ENCODE peak calls at places on chromosomes 3 and 15, in seven cellular contexts. W is PC-3, Q is AG10803, O is psoas muscle, G is cardiac fibroblast, R is suprapubic skin, V is heart right ventricle. X is an unnamed sample.

GRCh38 chr3:131903988-131904415 is 130.8 kb downstream of the CPNE4 start:
- DNase-seq in R (no peak), Q (peak; percentile 99), W (peak; percentile 93), O (peak; percentile 9), G (peak; percentile 94), V (no peak), X (peak; percentile 92)

GRCh38 chr3:59812188-59812587 is 762.4 kb upstream of the CFAP20DC start:
- DNase-seq in R (no peak), W (no peak), G (no peak), Q (no peak), V (no peak), O (no peak), X (no peak)

GRCh38 chr15:45116482-45117326 is 2.6 kb downstream of the DUOXA2 start:
- DNase-seq in G (no peak), O (no peak), R (no peak), Q (no peak), V (no peak), W (no peak), X (no peak)

GRCh38 chr15:69973102-69973714 is 124.5 kb downstream of the TLE3 start:
- DNase-seq in R (no peak), G (peak; percentile 38), W (peak; percentile 85), O (no peak), Q (peak; percentile 22), V (no peak), X (peak; percentile 71)

GRCh38 chr3:31029756-31030155 is 135.3 kb upstream of the GADL1 start:
- DNase-seq in O (no peak), R (no peak), G (no peak), W (no peak), Q (no peak), V (no peak), X (no peak)

GRCh38 chr3:195803309-195803908 is 8.3 kb downstream of the MUC4 start:
- DNase-seq in G (no peak), Q (peak; percentile 34), O (no peak), R (no peak), W (no peak), V (no peak), X (no peak)

GRCh38 chr3:151232991-151233390 is 30.0 kb upstream of the GPR171 start:
- DNase-seq in Q (no peak), W (no peak), O (no peak), R (no peak), V (no peak), G (no peak), X (no peak)

GRCh38 chr3:49173116-49173791 is 1.9 kb downstream of the KLHDC8B start:
- DNase-seq in V (peak; percentile 87), Q (no peak), O (peak; percentile 42), R (no peak), W (no peak), G (peak; percentile 70), X (peak; percentile 54)

GRCh38 chr3:42129014-42129953 is 38.1 kb downstream of the TRAK1 start:
- DNase-seq in G (no peak), Q (peak; percentile 29), W (peak; percentile 89), O (no peak), R (no peak), V (no peak), X (peak; percentile 59)

GRCh38 chr3:98172621-98173020 is 6.1 kb downstream of the OR5H15 start:
- DNase-seq in G (no peak), O (no peak), V (no peak), W (peak; percentile 4), R (no peak), Q (no peak), X (no peak)

GRCh38 chr3:46380471-46381215 is 9.9 kb downstream of the CCR5 start:
- DNase-seq in W (no peak), G (no peak), Q (no peak), O (no peak), V (no peak), R (no peak), X (peak; percentile 33)

GRCh38 chr15:54017911-54018310 is 39.7 kb downstream of the UNC13C start:
- DNase-seq in O (no peak), Q (no peak), W (no peak), G (no peak), R (no peak), V (no peak), X (no peak)

GRCh38 chr15:83547168-83547567 is 100.0 kb downstream of the SH3GL3 start:
- DNase-seq in O (no peak), W (no peak), V (no peak), G (no peak), R (no peak), Q (no peak), X (no peak)

GRCh38 chr3:95333826-95334225 is 1271.0 kb downstream of the NSUN3 start:
- DNase-seq in Q (no peak), R (no peak), G (no peak), V (no peak), O (no peak), W (peak; percentile 83), X (no peak)

GRCh38 chr15:39641187-39641889 is 60.5 kb downstream of the THBS1 start:
- DNase-seq in O (no peak), Q (no peak), G (no peak), W (peak; percentile 89), R (no peak), V (no peak), X (no peak)

GRCh38 chr15:45734244-45734643 is 99.4 kb downstream of the SQOR start:
- DNase-seq in G (no peak), W (no peak), O (no peak), R (no peak), Q (no peak), V (no peak), X (no peak)

GRCh38 chr3:126014252-126014651 is 45.3 kb downstream of the ROPN1B start:
- DNase-seq in G (peak; percentile 38), W (no peak), V (no peak), Q (peak; percentile 82), O (no peak), R (no peak), X (peak; percentile 46)

GRCh38 chr3:13019706-13020105 is 53.5 kb downstream of the IQSEC1 start:
- DNase-seq in Q (no peak), R (peak; percentile 62), V (no peak), O (peak; percentile 50), W (no peak), G (no peak), X (no peak)

GRCh38 chr3:123344941-123345594 is 103.8 kb downstream of the ADCY5 start:
- DNase-seq in W (no peak), V (no peak), G (no peak), R (peak; percentile 44), O (no peak), Q (no peak), X (peak; percentile 9)

GRCh38 chr15:66803182-66803729 is 101.2 kb downstream of the SMAD6 start:
- DNase-seq in G (peak; percentile 99), V (peak; percentile 85), R (peak; percentile 93), Q (peak; percentile 97), W (peak; percentile 97), O (peak; percentile 92), X (peak; percentile 98)

GRCh38 chr15:66801266-66801665 is 99.2 kb downstream of the SMAD6 start:
- DNase-seq in V (no peak), R (no peak), W (no peak), Q (no peak), G (no peak), O (no peak), X (no peak)

GRCh38 chr15:66805207-66805975 is 103.4 kb downstream of the SMAD6 start:
- DNase-seq in G (peak; percentile 47), Q (no peak), W (no peak), V (no peak), O (no peak), R (no peak), X (no peak)

GRCh38 chr15:66802087-66803001 is 100.3 kb downstream of the SMAD6 start:
- DNase-seq in V (no peak), R (peak; percentile 66), Q (peak; percentile 75), O (no peak), G (peak; percentile 48), W (peak; percentile 25), X (peak; percentile 47)

DNA sequence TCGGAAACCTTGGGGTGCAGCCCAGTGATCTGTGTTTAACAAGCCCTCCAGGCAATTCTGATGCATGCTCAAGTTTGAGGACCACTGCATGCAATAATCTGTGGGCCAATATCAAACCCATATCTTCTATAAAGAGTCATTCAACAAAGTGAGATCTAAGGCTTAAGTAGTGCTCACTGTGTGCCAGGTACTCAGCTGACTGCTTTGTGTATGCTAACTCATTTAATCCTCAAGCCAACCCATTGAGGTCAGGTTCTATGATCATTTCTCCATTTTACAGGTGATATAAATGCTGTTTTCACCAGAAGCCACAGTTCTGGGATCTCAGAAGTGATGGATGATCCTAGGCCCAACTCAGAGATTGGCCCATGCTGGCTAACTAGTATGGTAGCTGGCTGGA is 101.7 kb downstream of the SMAD6 start:
- DNase-seq in V (no peak), R (no peak), O (no peak), G (no peak), W (no peak), Q (no peak), X (no peak)
- H3K4me3 ChIP-seq in V (no peak overlapping the region), R (no peak overlapping the region), O (no peak overlapping the region), G (no peak overlapping the region), W (no peak overlapping the region), Q (no peak overlapping the region), X (no peak overlapping the region)

GRCh38 chr3:68017069-68017468 is 362.7 kb upstream of the SUCLG2 start:
- DNase-seq in V (no peak), G (no peak), O (no peak), R (no peak), Q (no peak), W (peak; percentile 7), X (no peak)
- TF ChIP-seq CTCF in V (no peak), G (no peak), O (no peak), R (no peak), Q (no peak), W (peak; percentile 46), X (no peak)

DNA sequence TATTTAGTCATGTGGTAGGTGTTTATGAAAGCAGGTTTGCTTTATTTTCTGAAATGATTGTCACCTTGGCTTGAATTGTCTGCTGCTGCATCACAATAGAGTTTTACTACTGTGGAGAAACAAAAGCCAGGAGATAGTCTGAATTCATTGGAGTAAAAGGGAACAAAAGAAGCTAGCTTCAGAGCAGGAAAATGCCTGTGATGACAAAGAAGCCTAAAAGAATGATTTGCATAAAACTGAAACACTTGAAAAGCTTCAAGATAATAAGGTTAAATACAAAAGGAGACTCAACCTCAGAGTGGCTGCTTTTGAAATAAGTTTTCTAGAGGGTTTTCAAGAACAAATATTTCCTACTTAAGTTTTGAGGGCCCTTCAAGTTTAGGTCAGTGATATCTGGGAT is 138.3 kb downstream of the PTPRG start:
- DNase-seq in G (no peak), O (no peak), W (no peak), V (no peak), Q (no peak), R (no peak), X (no peak)
- H3K4me3 ChIP-seq in G (no peak overlapping the region), O (no peak overlapping the region), W (no peak overlapping the region), V (no peak overlapping the region), Q (no peak overlapping the region), R (no peak overlapping the region), X (no peak overlapping the region)

GRCh38 chr3:16060945-16061344 is 113.5 kb upstream of the GALNT15 start:
- DNase-seq in R (peak; percentile 80), O (peak; percentile 75), V (no peak), G (peak; percentile 91), Q (peak; percentile 93), W (peak; percentile 69), X (peak; percentile 97)

GRCh38 chr3:16059081-16059537 is 115.4 kb upstream of the GALNT15 start:
- DNase-seq in W (no peak), Q (peak; percentile 45), O (peak; percentile 29), R (no peak), G (peak; percentile 33), V (no peak), X (peak; percentile 52)

GRCh38 chr3:16059700-16060357 is 114.7 kb upstream of the GALNT15 start:
- DNase-seq in O (no peak), Q (no peak), W (no peak), V (no peak), R (no peak), G (no peak), X (no peak)

GRCh38 chr3:16061491-16061890 is 113.0 kb upstream of the GALNT15 start:
- DNase-seq in R (no peak), V (no peak), Q (peak; percentile 48), G (no peak), O (no peak), W (no peak), X (no peak)

GRCh38 chr3:16060358-16060852 is 114.1 kb upstream of the GALNT15 start:
- DNase-seq in W (peak; percentile 99), V (no peak), R (peak; percentile 90), Q (peak; percentile 100), G (peak; percentile 99), O (peak; percentile 73), X (peak; percentile 100)
- TF ChIP-seq CTCF in W (peak; percentile 66), V (no peak), R (no peak), Q (peak; percentile 58), G (no peak), O (peak; percentile 16), X (peak; percentile 31)

X was measured in choroid plexus epithelial cell.